ENCODE peak calls at places on chromosomes 4 and X, in four cellular contexts. One of them, this sample, is unnamed. For H3K4me1, the result is how much of the 10 kb centered on the place peaks cover.

GRCh38 chrX:20267924-20268701 is 1.4 kb upstream of the RPS6KA3 start:
- DNase-seq in right lobe of liver: peak
- DNase-seq in CD8-positive, alpha-beta memory T cell: peak
- DNase-seq in tibial nerve: peak
- DNase-seq in this sample: peak

GRCh38 chrX:39693298-39693697 is 404.5 kb downstream of the BCOR start:
- DNase-seq in right lobe of liver: no peak
- DNase-seq in CD8-positive, alpha-beta memory T cell: no peak
- DNase-seq in tibial nerve: no peak
- DNase-seq in this sample: no peak

GRCh38 chr4:99790796-99791617 is 25.6 kb upstream of the DAPP1 start:
- DNase-seq in right lobe of liver: no peak
- DNase-seq in CD8-positive, alpha-beta memory T cell: no peak
- DNase-seq in tibial nerve: no peak
- DNase-seq in this sample: no peak

GRCh38 chr4:83572848-83573247 is 36.9 kb downstream of the GPAT3 start:
- DNase-seq in right lobe of liver: no peak
- DNase-seq in CD8-positive, alpha-beta memory T cell: no peak
- DNase-seq in tibial nerve: no peak
- DNase-seq in this sample: no peak

GRCh38 chr4:98300706-98301105 is 39.5 kb downstream of the RAP1GDS1 start:
- DNase-seq in right lobe of liver: no peak
- DNase-seq in CD8-positive, alpha-beta memory T cell: no peak
- DNase-seq in tibial nerve: no peak
- DNase-seq in this sample: no peak

GRCh38 chr4:183722738-183723560 is 63.9 kb downstream of the TRAPPC11 start:
- DNase-seq in right lobe of liver: peak
- DNase-seq in CD8-positive, alpha-beta memory T cell: peak
- DNase-seq in tibial nerve: no peak
- DNase-seq in this sample: peak

GRCh38 chrX:111360839-111361238 is 51.2 kb downstream of the DCX start:
- DNase-seq in right lobe of liver: no peak
- DNase-seq in CD8-positive, alpha-beta memory T cell: no peak
- DNase-seq in tibial nerve: no peak
- DNase-seq in this sample: no peak

GRCh38 chr4:2803624-2804448 is 11.0 kb downstream of the SH3BP2 start:
- DNase-seq in right lobe of liver: peak
- DNase-seq in CD8-positive, alpha-beta memory T cell: no peak
- DNase-seq in tibial nerve: no peak
- DNase-seq in this sample: peak

GRCh38 chr4:11416071-11416766 is 12.5 kb downstream of the HS3ST1 start:
- DNase-seq in right lobe of liver: no peak
- DNase-seq in CD8-positive, alpha-beta memory T cell: no peak
- DNase-seq in tibial nerve: no peak
- DNase-seq in this sample: no peak

GRCh38 chr4:142817442-142817841 is 28.7 kb downstream of the INPP4B start:
- DNase-seq in right lobe of liver: no peak
- DNase-seq in CD8-positive, alpha-beta memory T cell: no peak
- DNase-seq in tibial nerve: peak
- DNase-seq in this sample: no peak

GRCh38 chrX:19799319-19800182 is 87.8 kb downstream of the SH3KBP1 start:
- DNase-seq in right lobe of liver: no peak
- DNase-seq in CD8-positive, alpha-beta memory T cell: peak
- DNase-seq in tibial nerve: no peak
- DNase-seq in this sample: no peak

GRCh38 chrX:138917781-138918180 is 206.3 kb upstream of the FGF13 start:
- DNase-seq in right lobe of liver: no peak
- DNase-seq in CD8-positive, alpha-beta memory T cell: no peak
- DNase-seq in tibial nerve: no peak
- DNase-seq in this sample: no peak

GRCh38 chrX:47366051-47366722 is 4.2 kb upstream of the ZNF157 start:
- DNase-seq in right lobe of liver: no peak
- DNase-seq in CD8-positive, alpha-beta memory T cell: peak
- DNase-seq in tibial nerve: peak
- DNase-seq in this sample: peak

GRCh38 chrX:39258331-39258730 is 457.1 kb downstream of the MID1IP1 start:
- DNase-seq in right lobe of liver: no peak
- DNase-seq in CD8-positive, alpha-beta memory T cell: no peak
- DNase-seq in tibial nerve: no peak
- DNase-seq in this sample: no peak

GRCh38 chr4:134490863-134491262 is 289.3 kb upstream of the PABPC4L start:
- DNase-seq in right lobe of liver: no peak
- DNase-seq in CD8-positive, alpha-beta memory T cell: no peak
- DNase-seq in tibial nerve: no peak
- DNase-seq in this sample: no peak

GRCh38 chr4:85127653-85128052 is 161.2 kb upstream of the WDFY3 start:
- DNase-seq in right lobe of liver: no peak
- DNase-seq in CD8-positive, alpha-beta memory T cell: no peak
- DNase-seq in tibial nerve: no peak
- DNase-seq in this sample: no peak

GRCh38 chr4:114694770-114695169 is 96.2 kb downstream of the UGT8 start:
- DNase-seq in right lobe of liver: no peak
- DNase-seq in CD8-positive, alpha-beta memory T cell: no peak
- DNase-seq in tibial nerve: no peak
- DNase-seq in this sample: no peak

GRCh38 chr4:152050098-152050497 is 289.3 kb upstream of the GATB start:
- DNase-seq in right lobe of liver: no peak
- DNase-seq in CD8-positive, alpha-beta memory T cell: no peak
- DNase-seq in tibial nerve: no peak
- DNase-seq in this sample: no peak

DNA sequence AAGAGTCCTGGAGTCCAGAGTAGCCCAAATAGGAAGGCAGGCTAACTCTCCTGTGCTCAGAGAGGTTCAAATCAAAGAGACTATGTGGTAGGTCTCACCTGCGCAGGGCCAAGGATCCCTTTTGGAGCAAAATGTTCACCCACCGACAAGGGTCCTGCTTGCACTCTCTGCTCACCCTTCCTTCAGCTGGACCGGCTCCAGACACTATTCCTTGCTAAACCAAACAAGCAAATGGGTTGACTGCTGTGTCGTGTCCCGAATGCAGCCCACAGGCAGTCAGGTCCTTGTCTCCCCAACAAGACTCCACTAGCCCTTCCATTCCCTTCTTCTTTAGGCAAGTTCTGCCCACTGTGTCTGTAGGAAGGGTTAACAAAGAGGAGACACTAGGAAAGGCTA is 760 bp downstream of the TRMT2B start:
- DNase-seq in right lobe of liver: peak
- DNase-seq in CD8-positive, alpha-beta memory T cell: peak
- DNase-seq in tibial nerve: no peak
- DNase-seq in this sample: no peak
- H3K4me1 ChIP-seq in right lobe of liver: under half
- H3K4me1 ChIP-seq in CD8-positive, alpha-beta memory T cell: under half
- H3K4me1 ChIP-seq in tibial nerve: under half
- H3K4me1 ChIP-seq in this sample: under half

GRCh38 chr4:103936653-103937145 is 216.9 kb upstream of the TACR3 start:
- DNase-seq in right lobe of liver: no peak
- DNase-seq in CD8-positive, alpha-beta memory T cell: no peak
- DNase-seq in tibial nerve: no peak
- DNase-seq in this sample: no peak
- H3K4me1 ChIP-seq in right lobe of liver: under half
- H3K4me1 ChIP-seq in CD8-positive, alpha-beta memory T cell: under half
- H3K4me1 ChIP-seq in tibial nerve: under half
- H3K4me1 ChIP-seq in this sample: under half

DNA sequence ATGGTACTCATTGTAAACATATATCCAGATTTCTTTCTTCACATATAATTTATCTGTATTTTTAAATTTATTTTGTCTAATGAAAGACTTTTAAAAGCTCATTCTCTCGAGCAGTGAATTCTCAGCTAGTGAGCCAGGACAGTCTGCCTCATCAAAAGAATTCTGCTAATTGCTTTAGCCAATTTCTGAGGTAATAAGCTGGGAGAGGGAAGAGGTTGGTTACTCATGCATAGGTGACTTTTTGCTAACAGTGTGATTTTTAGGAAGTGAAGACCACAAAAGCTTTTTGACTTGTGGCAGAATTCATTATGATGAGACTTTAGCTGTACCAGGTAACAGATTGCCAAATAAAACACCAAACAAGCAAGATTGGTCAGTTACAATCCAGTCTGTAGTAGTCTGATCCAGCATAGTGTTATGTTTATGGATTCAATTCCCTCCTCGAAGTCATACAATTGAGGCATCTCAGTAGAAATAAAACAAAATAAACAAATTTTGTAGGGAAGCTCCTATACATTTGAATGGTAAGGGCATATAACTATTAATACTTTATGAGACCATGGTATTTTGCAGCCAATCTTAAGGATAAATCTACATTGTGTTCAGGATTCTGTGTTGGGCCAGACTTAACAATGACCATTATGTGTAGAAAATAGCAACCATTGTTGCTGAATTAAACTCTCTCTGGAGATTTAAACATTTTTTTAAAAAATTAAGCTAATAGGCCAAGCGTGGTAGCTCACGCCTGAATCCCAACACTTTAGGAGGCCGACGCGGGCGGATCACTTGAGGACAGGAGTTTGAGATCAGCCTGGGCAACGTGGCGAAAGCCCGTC is 21.3 kb downstream of the PLS3 start:
- DNase-seq in right lobe of liver: no peak
- DNase-seq in CD8-positive, alpha-beta memory T cell: no peak
- DNase-seq in tibial nerve: no peak
- DNase-seq in this sample: no peak
- H3K4me1 ChIP-seq in right lobe of liver: under half
- H3K4me1 ChIP-seq in CD8-positive, alpha-beta memory T cell: under half
- H3K4me1 ChIP-seq in tibial nerve: under half
- H3K4me1 ChIP-seq in this sample: under half

GRCh38 chr4:78569291-78569821 is 17.8 kb downstream of the ANXA3 start:
- DNase-seq in right lobe of liver: no peak
- DNase-seq in CD8-positive, alpha-beta memory T cell: no peak
- DNase-seq in tibial nerve: no peak
- DNase-seq in this sample: no peak

GRCh38 chr4:78565971-78566372 is 14.4 kb downstream of the ANXA3 start:
- DNase-seq in right lobe of liver: no peak
- DNase-seq in CD8-positive, alpha-beta memory T cell: no peak
- DNase-seq in tibial nerve: no peak
- DNase-seq in this sample: no peak

GRCh38 chr4:78566834-78567501 is 15.4 kb downstream of the ANXA3 start:
- DNase-seq in right lobe of liver: no peak
- DNase-seq in CD8-positive, alpha-beta memory T cell: no peak
- DNase-seq in tibial nerve: no peak
- DNase-seq in this sample: no peak

GRCh38 chr4:78568640-78569261 is 17.2 kb downstream of the ANXA3 start:
- DNase-seq in right lobe of liver: no peak
- DNase-seq in CD8-positive, alpha-beta memory T cell: no peak
- DNase-seq in tibial nerve: no peak
- DNase-seq in this sample: no peak

DNA sequence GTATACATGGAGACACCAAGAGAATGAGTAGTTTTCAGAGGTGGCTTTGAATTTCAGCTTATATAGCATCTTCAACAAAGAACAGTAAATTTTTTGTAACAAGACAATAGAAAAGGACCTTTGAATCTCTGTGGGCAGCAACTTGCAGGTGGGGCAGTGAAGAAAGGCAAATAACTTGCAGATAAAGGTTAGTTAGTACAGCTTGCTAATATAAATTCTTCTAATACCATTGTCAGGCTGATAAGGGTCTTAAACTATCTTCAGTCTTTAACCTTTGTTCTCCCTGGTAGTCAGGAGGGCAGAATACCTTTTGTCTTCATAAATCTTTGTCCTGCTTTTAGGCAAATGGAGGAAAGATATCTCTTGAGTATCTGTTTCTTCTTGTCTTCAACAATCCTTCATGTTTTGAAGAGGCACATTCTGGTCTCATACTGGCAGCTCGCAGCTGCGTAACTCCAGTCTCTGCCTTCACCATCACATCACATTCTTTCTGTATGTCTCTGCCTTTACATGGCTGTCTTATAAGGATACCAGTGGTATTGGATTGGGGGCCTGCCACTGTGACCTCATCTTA is 16.0 kb downstream of the ANXA3 start:
- DNase-seq in right lobe of liver: no peak
- DNase-seq in CD8-positive, alpha-beta memory T cell: no peak
- DNase-seq in tibial nerve: no peak
- DNase-seq in this sample: no peak
- H3K4me1 ChIP-seq in right lobe of liver: under half
- H3K4me1 ChIP-seq in CD8-positive, alpha-beta memory T cell: under half
- H3K4me1 ChIP-seq in tibial nerve: under half
- H3K4me1 ChIP-seq in this sample: under half

DNA sequence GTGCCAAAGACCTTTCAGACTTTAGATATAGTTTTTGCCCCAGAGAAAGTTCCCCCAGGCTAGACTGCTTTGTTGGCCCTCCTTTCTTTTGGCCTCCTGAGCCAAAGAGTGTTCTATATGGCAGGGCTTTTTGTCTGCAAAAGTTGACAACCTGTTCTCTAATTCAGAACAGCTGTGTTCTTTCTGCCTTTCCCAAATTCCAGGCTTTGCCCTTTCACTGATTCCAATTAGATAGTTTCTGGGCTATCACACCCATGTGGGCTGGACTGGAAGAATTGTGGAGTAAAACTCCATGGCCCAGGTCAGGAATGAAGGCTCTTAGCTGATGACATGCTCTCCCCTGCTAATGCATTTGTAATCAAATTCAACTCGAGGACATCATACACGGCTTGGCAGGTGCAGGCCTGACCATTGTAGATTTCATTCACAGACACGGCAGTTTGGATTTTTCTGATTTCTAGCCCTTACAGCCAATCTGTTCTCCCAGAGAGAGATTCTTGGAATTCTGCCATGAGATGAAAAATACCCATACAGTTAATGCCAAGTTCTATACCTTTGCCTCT is 19.4 kb downstream of the BMP3 start:
- DNase-seq in right lobe of liver: no peak
- DNase-seq in CD8-positive, alpha-beta memory T cell: no peak
- DNase-seq in tibial nerve: no peak
- DNase-seq in this sample: no peak
- H3K4me1 ChIP-seq in right lobe of liver: under half
- H3K4me1 ChIP-seq in CD8-positive, alpha-beta memory T cell: under half
- H3K4me1 ChIP-seq in tibial nerve: under half
- H3K4me1 ChIP-seq in this sample: under half

This sample was measured in aorta.